ENCODE peak calls at places on chromosomes 13 and 19, in five cellular contexts. W is NCI-H2029 treated with DMSO at 0.1 percent for 48 hours; D is fibroblast of mammary gland; U is stimulated activated CD4-positive, alpha-beta T cell treated with anti-CD3 and anti-CD28 coated beads, Interleukin-1b, Interleukin-23, amount 100 ng/mL, for 24 hours; Z is HFFc6. B is an unnamed sample.

GRCh38 chr13:98476538-98476966 is 100.4 kb downstream of the STK24 start:
- DNase-seq in W (no peak), D (peak), U (peak), Z (peak), B (peak)

GRCh38 chr13:30234763-30235162 is 72.6 kb downstream of the KATNAL1 start:
- DNase-seq in W (no peak), D (no peak), U (no peak), Z (no peak), B (no peak)

GRCh38 chr19:10936661-10937084 is 8.1 kb downstream of the TIMM29 start:
- DNase-seq in W (peak), D (peak), U (no peak), Z (peak), B (peak)

GRCh38 chr13:114124921-114125320 is 7.5 kb downstream of the RASA3 start:
- DNase-seq in W (no peak), D (peak), U (no peak), Z (peak), B (peak)

GRCh38 chr13:28136916-28137315 is 1.4 kb upstream of the PAN3 start:
- DNase-seq in W (no peak), D (peak), U (no peak), Z (no peak), B (peak)

GRCh38 chr19:31095100-31095804 is 254.0 kb downstream of the TSHZ3 start:
- DNase-seq in W (no peak), D (no peak), U (no peak), Z (no peak), B (no peak)

GRCh38 chr13:67119481-67119883 is 110.7 kb downstream of the PCDH9 start:
- DNase-seq in W (no peak), D (peak), U (no peak), Z (peak), B (peak)

GRCh38 chr13:87274209-87274819 is 396.9 kb upstream of the SLITRK5 start:
- DNase-seq in W (no peak), D (peak), U (no peak), Z (no peak), B (peak)

GRCh38 chr19:38942471-38943181 is 11.9 kb downstream of the MRPS12 start:
- DNase-seq in W (no peak), D (no peak), U (no peak), Z (no peak), B (no peak)

GRCh38 chr19:6738726-6739389 is 622 bp upstream of the TRIP10 start:
- DNase-seq in W (peak), D (peak), U (no peak), Z (no peak), B (no peak)

GRCh38 chr19:3054972-3055740 is 7.1 kb downstream of the TLE5 start:
- DNase-seq in W (no peak), D (no peak), U (no peak), Z (no peak), B (no peak)

GRCh38 chr13:59531571-59532091 is 632.1 kb downstream of the DIAPH3 start:
- DNase-seq in W (no peak), D (peak), U (no peak), Z (peak), B (no peak)

GRCh38 chr19:4916292-4917082 is 7.2 kb downstream of the UHRF1 start:
- DNase-seq in W (no peak), D (no peak), U (no peak), Z (no peak), B (no peak)

GRCh38 chr19:13093407-13094284 is 9.0 kb downstream of the LYL1 start:
- DNase-seq in W (peak), D (peak), U (no peak), Z (peak), B (peak)

GRCh38 chr19:12596485-12596884 is 14.1 kb downstream of the ZNF490 start:
- DNase-seq in W (no peak), D (no peak), U (no peak), Z (no peak), B (no peak)

GRCh38 chr13:73440296-73440895 is 381.6 kb downstream of the KLF5 start:
- DNase-seq in W (no peak), D (peak), U (no peak), Z (no peak), B (no peak)

GRCh38 chr19:35360880-35361420 is 2.7 kb downstream of the FFAR3 start:
- DNase-seq in W (no peak), D (no peak), U (no peak), Z (no peak), B (no peak)

GRCh38 chr13:78022164-78022877 is 103.7 kb upstream of the EDNRB start:
- DNase-seq in W (no peak), D (peak), U (no peak), Z (no peak), B (peak)

GRCh38 chr19:54138777-54139256 is 1.3 kb downstream of the CNOT3 start:
- DNase-seq in W (no peak), D (no peak), U (no peak), Z (no peak), B (no peak)

B was measured in RKO.